ENCODE peak calls at places on chromosomes 16 and 17, in eight cellular contexts. N is pancreas, B is tibial artery, R is adipocyte, D is colonic mucosa, K is H1, V is tibial nerve, Z is GM23248. E is an unnamed sample. For H3K4me1, the result is how much of the 10 kb centered on the place peaks cover.

GRCh38 chr16:25045696-25046381 is 30.7 kb upstream of the ARHGAP17 start:
- DNase-seq in N (no peak), B (no peak), R (no peak), D (no peak), K (no peak), V (no peak), Z (peak), E (peak)

GRCh38 chr16:86985656-86986030 is 331.5 kb downstream of the C16orf95 start:
- DNase-seq in N (no peak), B (no peak), R (no peak), D (no peak), K (no peak), V (no peak), Z (no peak), E (no peak)

GRCh38 chr17:68539536-68540469 is 27.6 kb downstream of the PRKAR1A start:
- DNase-seq in N (no peak), B (no peak), R (no peak), D (no peak), K (no peak), V (no peak), Z (peak), E (no peak)

GRCh38 chr16:57559075-57559790 is 16.8 kb downstream of the ADGRG5 start:
- DNase-seq in N (no peak), B (no peak), R (no peak), D (no peak), K (peak), V (no peak), Z (no peak), E (no peak)

GRCh38 chr17:42849031-42849430 is 2.0 kb upstream of the AOC3 start:
- DNase-seq in N (no peak), B (peak), R (no peak), D (no peak), K (no peak), V (no peak), Z (no peak), E (no peak)

GRCh38 chr17:33210240-33210639 is 82.9 kb downstream of the ASIC2 start:
- DNase-seq in N (no peak), B (peak), R (no peak), D (no peak), K (no peak), V (no peak), Z (no peak), E (no peak)

GRCh38 chr16:79843631-79844043 is 243.1 kb upstream of the MAF start:
- DNase-seq in N (no peak), B (no peak), R (no peak), D (no peak), K (no peak), V (no peak), Z (no peak), E (no peak)

GRCh38 chr16:80174416-80174815 is 366.4 kb upstream of the DYNLRB2 start:
- DNase-seq in N (no peak), B (no peak), R (peak), D (no peak), K (no peak), V (no peak), Z (peak), E (peak)

GRCh38 chr17:31778538-31778937 is 80.5 kb downstream of the COPRS start:
- DNase-seq in N (no peak), B (no peak), R (no peak), D (no peak), K (no peak), V (no peak), Z (no peak), E (no peak)

GRCh38 chr17:16319969-16320368 is 33.3 kb downstream of the CENPV start:
- DNase-seq in N (no peak), B (no peak), R (no peak), D (no peak), K (no peak), V (no peak), Z (no peak), E (no peak)

GRCh38 chr16:79367822-79368221 is 232.7 kb downstream of the MAF start:
- DNase-seq in N (no peak), B (no peak), R (no peak), D (no peak), K (no peak), V (no peak), Z (no peak), E (no peak)

GRCh38 chr17:57034807-57035754 is 50.0 kb upstream of the AKAP1 start:
- DNase-seq in N (no peak), B (no peak), R (no peak), D (no peak), K (no peak), V (no peak), Z (no peak), E (no peak)

GRCh38 chr17:69088643-69089200 is 28.0 kb upstream of the ABCA9 start:
- DNase-seq in N (no peak), B (no peak), R (no peak), D (no peak), K (no peak), V (no peak), Z (no peak), E (no peak)

GRCh38 chr16:86528061-86528929 is 18.0 kb downstream of the FOXF1 start:
- DNase-seq in N (no peak), B (no peak), R (no peak), D (no peak), K (no peak), V (no peak), Z (no peak), E (no peak)

GRCh38 chr16:64898159-64898558 is 223.7 kb downstream of the CDH11 start:
- DNase-seq in N (no peak), B (no peak), R (no peak), D (no peak), K (no peak), V (no peak), Z (no peak), E (no peak)

GRCh38 chr16:87445486-87445885 is 47.3 kb downstream of the ZCCHC14 start:
- DNase-seq in N (no peak), B (no peak), R (no peak), D (no peak), K (no peak), V (no peak), Z (peak), E (peak)

GRCh38 chr17:1031711-1032110 is 34.8 kb downstream of the TIMM22 start:
- DNase-seq in N (no peak), B (peak), R (no peak), D (peak), K (peak), V (no peak), Z (peak), E (no peak)

GRCh38 chr16:75095204-75095621 is 21.4 kb downstream of the LDHD start:
- DNase-seq in N (no peak), B (no peak), R (no peak), D (no peak), K (no peak), V (no peak), Z (no peak), E (no peak)

GRCh38 chr17:29791336-29791735 is 138.7 kb downstream of the SSH2 start:
- DNase-seq in N (no peak), B (no peak), R (no peak), D (no peak), K (no peak), V (no peak), Z (no peak), E (no peak)

GRCh38 chr17:28643979-28644781 is 778 bp downstream of the BLTP2 start:
- DNase-seq in N (peak), B (no peak), R (peak), D (peak), K (peak), V (no peak), Z (peak), E (no peak)

GRCh38 chr16:3659200-3659599 is 4.7 kb downstream of the DNASE1 start:
- DNase-seq in N (no peak), B (no peak), R (peak), D (no peak), K (no peak), V (no peak), Z (peak), E (no peak)

GRCh38 chr16:75494696-75495601 is at the start of gene CHST6:
- DNase-seq in N (peak), B (no peak), R (peak), D (peak), K (peak), V (no peak), Z (peak), E (no peak)

GRCh38 chr16:17463335-17463734 is 7.4 kb downstream of the XYLT1 start:
- DNase-seq in N (no peak), B (no peak), R (no peak), D (no peak), K (no peak), V (no peak), Z (no peak), E (no peak)

GRCh38 chr16:9256196-9256595 is 164.8 kb downstream of the HAPSTR1 start:
- DNase-seq in N (peak), B (no peak), R (no peak), D (peak), K (peak), V (no peak), Z (peak), E (peak)

GRCh38 chr16:69537706-69538080 is 28.1 kb upstream of the NFAT5 start:
- DNase-seq in N (no peak), B (no peak), R (no peak), D (no peak), K (no peak), V (no peak), Z (no peak), E (no peak)

GRCh38 chr16:53773150-53773846 is 69.3 kb downstream of the FTO start:
- DNase-seq in N (no peak), B (no peak), R (peak), D (peak), K (no peak), V (no peak), Z (peak), E (peak)

GRCh38 chr16:53773881-53774280 is 69.9 kb downstream of the FTO start:
- DNase-seq in N (no peak), B (no peak), R (no peak), D (no peak), K (no peak), V (no peak), Z (peak), E (no peak)

GRCh38 chr16:53771655-53772497 is 67.9 kb downstream of the FTO start:
- DNase-seq in N (no peak), B (no peak), R (peak), D (no peak), K (no peak), V (no peak), Z (peak), E (no peak)

GRCh38 chr16:53775821-53776431 is 72.0 kb downstream of the FTO start:
- DNase-seq in N (no peak), B (peak), R (peak), D (peak), K (no peak), V (no peak), Z (peak), E (peak)

DNA sequence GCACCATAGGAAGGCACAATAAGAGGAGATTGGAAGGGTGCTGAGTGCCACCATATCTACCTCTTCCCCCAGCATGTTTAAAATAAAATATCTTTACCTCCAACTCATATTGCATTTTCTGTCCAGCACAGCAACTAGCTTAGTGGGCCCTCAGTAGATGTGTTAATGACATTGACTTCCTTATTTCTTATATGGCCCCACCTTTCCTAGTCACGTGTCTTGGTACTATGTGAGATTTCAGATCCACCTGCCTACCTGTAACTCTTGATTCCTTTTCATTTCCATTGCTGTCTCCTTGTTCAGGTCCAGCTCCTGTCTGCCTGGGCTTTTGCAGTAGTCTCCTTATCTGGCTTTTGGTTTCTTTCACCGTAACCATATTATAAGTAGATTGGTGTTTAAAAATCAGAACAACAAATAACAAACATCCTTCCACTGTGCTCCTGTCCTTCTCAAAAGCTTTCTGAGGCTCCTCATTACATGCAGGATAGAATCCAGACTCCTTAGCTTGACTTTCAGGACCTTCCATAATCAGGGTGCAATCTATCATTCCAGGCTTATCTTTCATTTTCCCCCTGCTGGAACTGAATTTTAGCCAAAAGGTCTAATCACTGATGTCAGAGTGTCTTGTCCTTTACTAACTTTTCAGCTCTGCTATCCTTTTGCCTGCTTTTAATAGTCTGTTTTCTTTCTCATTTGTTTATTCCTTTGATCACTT is 71.3 kb downstream of the FTO start:
- DNase-seq in N (no peak), B (no peak), R (no peak), D (no peak), K (no peak), V (no peak), Z (no peak), E (no peak)
- H3K4me1 ChIP-seq in N (under half), B (half or more), R (half or more), D (under half), K (under half), V (under half), Z (half or more), E (half or more)

DNA sequence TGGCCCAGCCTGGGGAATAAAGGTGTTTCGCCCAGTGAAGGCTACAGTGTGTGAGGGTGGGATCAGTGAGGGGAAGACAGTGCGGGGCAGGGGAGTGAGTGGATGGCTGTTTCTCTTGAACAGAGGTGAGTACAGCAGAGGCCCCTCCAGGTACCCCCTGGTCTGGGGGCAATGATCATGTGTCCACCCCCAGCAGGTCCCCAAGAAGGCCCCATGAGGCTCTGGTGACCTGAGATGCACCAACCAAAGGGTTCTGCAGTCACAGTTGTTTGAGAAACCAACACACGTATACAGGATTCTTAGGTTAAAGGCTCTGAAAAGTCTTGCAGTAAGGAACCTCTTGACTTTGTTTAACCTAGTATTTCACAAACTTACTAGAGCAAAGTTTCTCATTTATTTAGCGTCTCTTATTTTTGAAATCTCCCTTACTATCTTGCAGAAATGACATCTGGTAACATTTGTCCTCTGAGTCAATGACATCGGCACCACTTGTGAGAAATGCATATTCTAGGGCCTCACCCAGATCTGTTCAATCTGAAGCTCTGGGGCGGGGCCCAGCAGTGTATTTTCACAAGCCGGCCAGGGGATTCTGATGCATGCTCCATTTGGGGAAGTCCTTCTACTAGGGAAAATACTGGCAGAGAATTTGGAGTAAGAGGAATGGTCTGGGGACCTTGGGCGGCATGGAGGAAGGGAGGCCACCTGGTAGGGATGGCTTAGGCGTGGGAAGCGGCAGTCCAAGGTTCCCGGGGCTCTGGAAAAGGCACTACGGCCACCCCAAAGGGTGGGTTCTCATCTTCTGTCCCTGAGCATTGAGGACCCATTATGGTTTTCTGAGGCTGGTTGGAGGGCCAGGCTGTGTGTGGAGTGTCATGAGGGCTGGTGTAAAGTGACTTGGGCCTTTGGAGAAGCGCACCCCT is 217.3 kb downstream of the NTN1 start:
- DNase-seq in N (no peak), B (no peak), R (no peak), D (no peak), K (no peak), V (no peak), Z (no peak), E (no peak)
- H3K4me1 ChIP-seq in N (under half), B (under half), R (under half), D (under half), K (under half), V (under half), Z (under half), E (under half)

DNA sequence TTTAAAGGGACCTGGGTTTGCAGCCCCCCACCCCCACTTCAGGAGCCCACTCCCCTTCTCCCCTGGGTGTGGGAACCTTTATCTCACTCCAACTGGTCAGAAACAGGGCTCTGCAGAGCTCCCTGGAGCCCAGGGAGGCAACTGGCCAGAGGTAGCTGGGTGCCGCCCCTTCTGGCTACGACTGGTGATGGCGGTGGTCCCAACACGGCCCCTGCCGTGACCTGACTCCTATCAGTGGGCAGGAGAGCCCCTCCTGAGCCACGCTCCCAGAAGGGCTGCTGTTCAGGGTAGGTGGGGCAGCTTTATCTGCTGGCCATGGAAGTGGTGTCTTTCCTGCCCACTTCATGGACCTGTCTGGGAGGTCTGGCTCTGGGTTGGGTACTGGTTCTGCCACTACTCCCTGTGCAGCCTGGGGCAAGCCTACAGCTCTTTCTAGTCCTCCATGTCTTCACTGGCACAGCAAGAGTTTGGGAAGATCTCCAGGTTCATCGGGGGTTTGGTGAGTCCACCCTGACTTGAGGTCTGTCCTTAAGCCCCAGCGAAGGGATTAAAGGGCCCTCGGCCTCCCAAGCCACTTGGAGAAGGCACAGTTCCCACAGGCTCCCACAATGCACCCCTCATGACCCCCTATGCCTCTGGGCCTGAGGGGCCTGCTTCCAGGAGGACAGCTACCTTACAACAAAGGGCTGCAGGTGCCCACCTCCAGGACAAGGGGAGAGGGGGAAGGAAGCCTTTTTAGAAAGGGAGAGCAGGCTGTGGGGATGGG is 5.5 kb upstream of the SREBF1 start:
- DNase-seq in N (peak), B (no peak), R (no peak), D (no peak), K (no peak), V (no peak), Z (no peak), E (no peak)
- H3K4me1 ChIP-seq in N (under half), B (half or more), R (under half), D (under half), K (under half), V (under half), Z (under half), E (under half)

GRCh38 chr17:40065041-40065770 is 2.4 kb downstream of the THRA start:
- DNase-seq in N (peak), B (no peak), R (peak), D (no peak), K (no peak), V (no peak), Z (peak), E (no peak)
- H3K4me1 ChIP-seq in N (under half), B (half or more), R (under half), D (under half), K (half or more), V (half or more), Z (under half), E (half or more)

DNA sequence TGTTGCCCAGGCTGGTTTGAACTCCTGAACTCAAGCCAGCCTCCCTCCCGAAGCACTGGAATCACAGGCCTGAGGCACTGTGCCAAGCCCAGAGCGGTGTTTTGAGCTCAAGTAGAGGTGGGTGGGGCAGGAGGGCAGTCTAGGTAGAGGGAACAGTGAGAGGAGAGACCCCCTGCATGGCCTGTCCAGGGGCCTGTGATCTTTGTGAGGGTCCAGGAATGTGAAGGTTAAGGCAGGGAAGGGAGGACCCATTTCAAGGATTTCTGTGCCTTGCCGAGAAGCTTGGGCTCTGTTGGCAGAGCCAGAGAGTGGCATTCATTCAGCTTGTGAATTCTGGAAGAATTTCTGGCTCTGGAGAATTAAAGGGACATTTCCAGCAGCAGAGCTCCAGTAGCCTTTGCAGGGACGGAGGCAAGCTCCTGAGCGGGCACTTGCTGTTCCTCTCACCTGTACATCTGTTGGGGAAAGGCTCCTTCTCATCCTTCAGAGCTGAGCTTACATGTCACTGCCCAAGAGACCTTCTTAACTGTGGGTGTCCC is 2.7 kb downstream of the WWOX start:
- DNase-seq in N (no peak), B (no peak), R (no peak), D (no peak), K (no peak), V (no peak), Z (no peak), E (no peak)
- H3K4me1 ChIP-seq in N (under half), B (under half), R (under half), D (under half), K (under half), V (under half), Z (under half), E (under half)

GRCh38 chr16:49849709-49850108 is 6.2 kb downstream of the ZNF423 start:
- DNase-seq in N (no peak), B (no peak), R (no peak), D (no peak), K (no peak), V (no peak), Z (no peak), E (no peak)

GRCh38 chr16:49848530-49848929 is 7.4 kb downstream of the ZNF423 start:
- DNase-seq in N (no peak), B (no peak), R (no peak), D (no peak), K (no peak), V (no peak), Z (no peak), E (no peak)

GRCh38 chr16:49850558-49851467 is 5.1 kb downstream of the ZNF423 start:
- DNase-seq in N (no peak), B (no peak), R (no peak), D (no peak), K (no peak), V (no peak), Z (no peak), E (no peak)

GRCh38 chr16:49846800-49847199 is 9.1 kb downstream of the ZNF423 start:
- DNase-seq in N (no peak), B (no peak), R (no peak), D (no peak), K (no peak), V (no peak), Z (no peak), E (no peak)

DNA sequence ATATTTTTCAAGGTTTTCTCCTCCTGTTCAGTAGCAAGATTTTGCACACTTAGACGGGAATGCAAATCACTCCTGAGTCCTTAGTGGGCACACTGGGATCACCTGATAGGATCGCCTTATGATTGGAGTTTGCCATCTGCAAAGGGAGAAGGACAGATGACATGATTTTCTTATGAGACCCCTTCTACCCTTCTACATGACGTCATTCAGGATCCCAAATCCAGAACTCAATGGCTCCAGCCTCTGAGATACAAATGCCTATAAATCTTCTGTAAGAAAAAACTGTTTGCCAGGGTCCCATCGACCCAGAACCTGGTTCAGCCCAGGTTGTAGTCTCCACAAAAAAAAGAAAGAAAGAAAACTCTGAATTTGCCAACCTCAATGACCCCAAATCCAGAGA is 6.9 kb downstream of the ZNF423 start:
- DNase-seq in N (no peak), B (no peak), R (no peak), D (no peak), K (no peak), V (no peak), Z (no peak), E (no peak)
- H3K4me1 ChIP-seq in N (under half), B (under half), R (under half), D (under half), K (under half), V (under half), Z (under half), E (under half)